ENCODE peak calls at places on chromosome 17, in four cellular contexts. Y, B, T and U are unnamed samples.

GRCh38 chr17:44074231-44074910 is 3.8 kb downstream of the G6PC3 start:
- DNase-seq in Y (no peak), B (no peak), T (no peak), U (no peak)

GRCh38 chr17:81161972-81162371 is 3.3 kb upstream of the PVALEF start:
- DNase-seq in Y (no peak), B (no peak), T (no peak), U (no peak)

GRCh38 chr17:76275382-76276068 is 10.4 kb downstream of the UBALD2 start:
- DNase-seq in Y (no peak), B (no peak), T (no peak), U (no peak)

GRCh38 chr17:3976675-3977171 is 12.5 kb upstream of the ATP2A3 start:
- DNase-seq in Y (peak; percentile 87), B (no peak), T (no peak), U (no peak)

GRCh38 chr17:1590031-1590746 is 27.6 kb upstream of the PITPNA start:
- DNase-seq in Y (peak; percentile 74), B (no peak), T (no peak), U (no peak)

GRCh38 chr17:15377200-15377599 is 35.8 kb upstream of the TEKT3 start:
- DNase-seq in Y (no peak), B (no peak), T (no peak), U (no peak)

GRCh38 chr17:74059471-74059870 is 144.0 kb upstream of the RPL38 start:
- DNase-seq in Y (no peak), B (no peak), T (no peak), U (no peak)

GRCh38 chr17:44677136-44677535 is 12.4 kb downstream of the CCDC43 start:
- DNase-seq in Y (no peak), B (no peak), T (no peak), U (no peak)

GRCh38 chr17:27438631-27439030 is 17.6 kb upstream of the KSR1 start:
- DNase-seq in Y (no peak), B (no peak), T (no peak), U (no peak)

GRCh38 chr17:81404557-81405165 is 9.4 kb downstream of the BAHCC1 start:
- DNase-seq in Y (no peak), B (no peak), T (no peak), U (no peak)